ENCODE peak calls at places on chromosomes 1 and 21, in six cellular contexts. One of them, this sample, is unnamed.

GRCh38 chr1:197690074-197690473 is 85.2 kb downstream of the DENND1B start:
- DNase-seq in AG09309: no peak
- DNase-seq in esophagus muscularis mucosa: no peak
- DNase-seq in MM.1S: no peak
- DNase-seq in neural progenitor cell: no peak
- DNase-seq in coronary artery: no peak
- DNase-seq in this sample: no peak

GRCh38 chr1:111227434-111227833 is at the start of gene CHI3L2:
- DNase-seq in coronary artery: no peak
- DNase-seq in esophagus muscularis mucosa: no peak
- DNase-seq in AG09309: peak
- DNase-seq in neural progenitor cell: no peak
- DNase-seq in MM.1S: no peak
- DNase-seq in this sample: no peak

GRCh38 chr1:22889213-22889827 is 83.3 kb downstream of the LACTBL1 start:
- DNase-seq in AG09309: peak
- DNase-seq in neural progenitor cell: peak
- DNase-seq in esophagus muscularis mucosa: no peak
- DNase-seq in coronary artery: no peak
- DNase-seq in MM.1S: no peak
- DNase-seq in this sample: no peak

GRCh38 chr1:171833091-171833822 is 8.0 kb upstream of the DNM3 start:
- DNase-seq in coronary artery: no peak
- DNase-seq in esophagus muscularis mucosa: no peak
- DNase-seq in AG09309: no peak
- DNase-seq in MM.1S: no peak
- DNase-seq in neural progenitor cell: no peak
- DNase-seq in this sample: no peak

GRCh38 chr1:99180343-99180808 is 83.9 kb upstream of the PLPPR4 start:
- DNase-seq in neural progenitor cell: peak
- DNase-seq in AG09309: peak
- DNase-seq in coronary artery: no peak
- DNase-seq in MM.1S: peak
- DNase-seq in esophagus muscularis mucosa: no peak
- DNase-seq in this sample: peak

GRCh38 chr1:203121186-203122015 is 6.1 kb upstream of the ADORA1 start:
- DNase-seq in AG09309: no peak
- DNase-seq in MM.1S: no peak
- DNase-seq in coronary artery: peak
- DNase-seq in neural progenitor cell: no peak
- DNase-seq in esophagus muscularis mucosa: no peak
- DNase-seq in this sample: no peak

GRCh38 chr21:44938976-44939531 is 775 bp upstream of the SLX9 start:
- DNase-seq in MM.1S: no peak
- DNase-seq in neural progenitor cell: no peak
- DNase-seq in esophagus muscularis mucosa: no peak
- DNase-seq in coronary artery: no peak
- DNase-seq in AG09309: no peak
- DNase-seq in this sample: no peak

GRCh38 chr1:117802546-117803257 is 126.7 kb downstream of the GDAP2 start:
- DNase-seq in MM.1S: no peak
- DNase-seq in neural progenitor cell: no peak
- DNase-seq in esophagus muscularis mucosa: no peak
- DNase-seq in coronary artery: no peak
- DNase-seq in AG09309: no peak
- DNase-seq in this sample: no peak

GRCh38 chr1:107093385-107093784 is 36.9 kb downstream of the PRMT6 start:
- DNase-seq in neural progenitor cell: no peak
- DNase-seq in esophagus muscularis mucosa: no peak
- DNase-seq in coronary artery: no peak
- DNase-seq in MM.1S: no peak
- DNase-seq in AG09309: no peak
- DNase-seq in this sample: no peak

GRCh38 chr1:52633291-52633754 is 355 bp downstream of the SHISAL2A start:
- DNase-seq in AG09309: no peak
- DNase-seq in MM.1S: no peak
- DNase-seq in coronary artery: no peak
- DNase-seq in neural progenitor cell: peak
- DNase-seq in esophagus muscularis mucosa: no peak
- DNase-seq in this sample: peak

GRCh38 chr1:41371630-41372599 is 10.7 kb downstream of the FOXO6 start:
- DNase-seq in coronary artery: no peak
- DNase-seq in AG09309: no peak
- DNase-seq in esophagus muscularis mucosa: no peak
- DNase-seq in neural progenitor cell: peak
- DNase-seq in MM.1S: no peak
- DNase-seq in this sample: no peak

GRCh38 chr1:43359696-43360095 is 915 bp downstream of the CDC20 start:
- DNase-seq in MM.1S: no peak
- DNase-seq in AG09309: no peak
- DNase-seq in esophagus muscularis mucosa: no peak
- DNase-seq in coronary artery: no peak
- DNase-seq in neural progenitor cell: no peak
- DNase-seq in this sample: no peak

GRCh38 chr21:35713914-35714313 is 346.4 kb downstream of the SETD4 start:
- DNase-seq in coronary artery: no peak
- DNase-seq in MM.1S: no peak
- DNase-seq in AG09309: no peak
- DNase-seq in neural progenitor cell: no peak
- DNase-seq in esophagus muscularis mucosa: no peak
- DNase-seq in this sample: no peak

GRCh38 chr21:21612446-21612845 is 614.2 kb downstream of the NCAM2 start:
- DNase-seq in esophagus muscularis mucosa: no peak
- DNase-seq in coronary artery: no peak
- DNase-seq in MM.1S: no peak
- DNase-seq in AG09309: no peak
- DNase-seq in neural progenitor cell: peak
- DNase-seq in this sample: no peak

GRCh38 chr1:197170538-197170937 is 24.1 kb upstream of the ASPM start:
- DNase-seq in neural progenitor cell: no peak
- DNase-seq in esophagus muscularis mucosa: no peak
- DNase-seq in coronary artery: no peak
- DNase-seq in MM.1S: no peak
- DNase-seq in AG09309: no peak
- DNase-seq in this sample: no peak

GRCh38 chr21:42234464-42235241 is 15.7 kb downstream of the ABCG1 start:
- DNase-seq in MM.1S: peak
- DNase-seq in AG09309: no peak
- DNase-seq in neural progenitor cell: peak
- DNase-seq in coronary artery: no peak
- DNase-seq in esophagus muscularis mucosa: no peak
- DNase-seq in this sample: peak

GRCh38 chr1:41716188-41717130 is 202.3 kb downstream of the HIVEP3 start:
- DNase-seq in MM.1S: no peak
- DNase-seq in neural progenitor cell: no peak
- DNase-seq in AG09309: no peak
- DNase-seq in esophagus muscularis mucosa: no peak
- DNase-seq in coronary artery: no peak
- DNase-seq in this sample: no peak

GRCh38 chr21:26961704-26962103 is 5.2 kb downstream of the ADAMTS5 start:
- DNase-seq in esophagus muscularis mucosa: no peak
- DNase-seq in coronary artery: no peak
- DNase-seq in neural progenitor cell: peak
- DNase-seq in MM.1S: no peak
- DNase-seq in AG09309: no peak
- DNase-seq in this sample: no peak

GRCh38 chr1:156384007-156384406 is 15.0 kb downstream of the RHBG start:
- DNase-seq in esophagus muscularis mucosa: no peak
- DNase-seq in coronary artery: no peak
- DNase-seq in neural progenitor cell: no peak
- DNase-seq in MM.1S: no peak
- DNase-seq in AG09309: no peak
- DNase-seq in this sample: no peak

GRCh38 chr1:228901936-228902681 is 166.8 kb downstream of the RHOU start:
- DNase-seq in coronary artery: no peak
- DNase-seq in AG09309: no peak
- DNase-seq in neural progenitor cell: no peak
- DNase-seq in esophagus muscularis mucosa: peak
- DNase-seq in MM.1S: no peak
- DNase-seq in this sample: no peak

GRCh38 chr1:7989762-7990428 is 28.4 kb downstream of the PARK7 start:
- DNase-seq in coronary artery: no peak
- DNase-seq in esophagus muscularis mucosa: no peak
- DNase-seq in AG09309: no peak
- DNase-seq in MM.1S: no peak
- DNase-seq in neural progenitor cell: no peak
- DNase-seq in this sample: no peak

GRCh38 chr1:193754732-193755427 is 568.5 kb upstream of the B3GALT2 start:
- DNase-seq in esophagus muscularis mucosa: no peak
- DNase-seq in AG09309: no peak
- DNase-seq in neural progenitor cell: no peak
- DNase-seq in MM.1S: no peak
- DNase-seq in coronary artery: no peak
- DNase-seq in this sample: no peak
- TF ChIP-seq CTCF in esophagus muscularis mucosa: no peak
- TF ChIP-seq CTCF in AG09309: no peak
- TF ChIP-seq CTCF in neural progenitor cell: peak
- TF ChIP-seq CTCF in MM.1S: peak
- TF ChIP-seq CTCF in coronary artery: no peak
- TF ChIP-seq CTCF in this sample: no peak

GRCh38 chr1:30380625-30380984 is 342.8 kb downstream of the MATN1 start:
- DNase-seq in AG09309: no peak
- DNase-seq in esophagus muscularis mucosa: no peak
- DNase-seq in coronary artery: no peak
- DNase-seq in neural progenitor cell: no peak
- DNase-seq in MM.1S: no peak
- DNase-seq in this sample: no peak
- TF ChIP-seq CTCF in AG09309: no peak
- TF ChIP-seq CTCF in esophagus muscularis mucosa: no peak
- TF ChIP-seq CTCF in coronary artery: peak
- TF ChIP-seq CTCF in neural progenitor cell: no peak
- TF ChIP-seq CTCF in MM.1S: no peak
- TF ChIP-seq CTCF in this sample: no peak

GRCh38 chr1:220880367-220880680 is 1.1 kb downstream of the HLX start:
- DNase-seq in coronary artery: no peak
- DNase-seq in esophagus muscularis mucosa: peak
- DNase-seq in neural progenitor cell: no peak
- DNase-seq in MM.1S: no peak
- DNase-seq in AG09309: no peak
- DNase-seq in this sample: no peak

GRCh38 chr1:220879509-220880366 is 495 bp downstream of the HLX start:
- DNase-seq in coronary artery: no peak
- DNase-seq in esophagus muscularis mucosa: peak
- DNase-seq in neural progenitor cell: peak
- DNase-seq in AG09309: no peak
- DNase-seq in MM.1S: peak
- DNase-seq in this sample: peak

GRCh38 chr1:220880726-220881506 is 1.7 kb downstream of the HLX start:
- DNase-seq in esophagus muscularis mucosa: peak
- DNase-seq in AG09309: no peak
- DNase-seq in neural progenitor cell: peak
- DNase-seq in MM.1S: no peak
- DNase-seq in coronary artery: no peak
- DNase-seq in this sample: no peak

GRCh38 chr1:220884109-220884980 is 5.1 kb downstream of the HLX start:
- DNase-seq in coronary artery: no peak
- DNase-seq in neural progenitor cell: peak
- DNase-seq in MM.1S: no peak
- DNase-seq in esophagus muscularis mucosa: peak
- DNase-seq in AG09309: no peak
- DNase-seq in this sample: no peak

DNA sequence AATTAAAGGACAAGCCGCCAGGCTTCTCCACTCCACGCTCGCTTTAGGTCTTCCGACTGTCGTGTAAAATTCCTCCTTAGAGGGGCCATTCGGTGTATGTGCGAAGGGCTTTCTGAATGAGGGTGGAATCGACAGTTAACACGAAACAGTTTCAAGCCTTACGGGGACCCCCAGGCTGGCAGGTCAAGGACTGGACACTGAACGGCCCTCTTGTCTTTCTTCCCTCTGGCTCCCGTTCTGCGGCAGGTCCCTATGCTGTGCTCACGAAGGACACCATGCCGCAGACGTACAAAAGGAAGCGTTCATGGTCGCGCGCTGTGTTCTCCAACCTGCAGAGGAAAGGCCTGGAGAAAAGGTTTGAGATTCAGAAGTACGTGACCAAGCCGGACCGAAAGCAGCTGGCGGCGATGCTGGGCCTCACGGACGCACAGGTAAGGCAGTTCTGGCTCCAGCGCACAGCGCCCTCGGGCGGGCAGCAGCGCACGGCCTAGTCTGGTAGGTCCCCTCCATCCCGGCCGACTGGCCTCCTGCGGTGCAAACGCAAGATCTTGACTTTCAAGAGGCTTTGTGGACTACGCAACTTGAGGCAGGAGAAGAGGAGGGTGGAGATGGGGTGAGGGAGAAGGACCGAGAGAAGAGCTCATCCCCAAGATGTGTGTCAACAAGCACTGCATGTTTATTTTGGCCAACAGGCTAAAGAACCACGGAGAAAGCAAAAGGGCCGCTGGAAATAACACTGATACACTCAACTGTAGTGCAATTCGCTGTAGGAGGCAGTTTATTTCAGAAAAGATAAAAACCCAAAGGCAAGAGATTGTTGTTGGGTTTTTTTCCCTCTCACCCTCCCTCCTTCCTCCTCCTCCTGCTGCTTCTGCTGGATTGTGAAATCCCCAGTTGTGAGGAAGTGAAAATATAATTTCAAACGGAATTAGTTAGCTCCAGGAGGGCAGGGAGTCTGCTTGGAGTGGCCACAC is 3.0 kb downstream of the HLX start:
- DNase-seq in neural progenitor cell: peak
- DNase-seq in coronary artery: no peak
- DNase-seq in MM.1S: no peak
- DNase-seq in esophagus muscularis mucosa: peak
- DNase-seq in AG09309: no peak
- DNase-seq in this sample: no peak
- TF ChIP-seq CTCF in neural progenitor cell: peak
- TF ChIP-seq CTCF in coronary artery: no peak
- TF ChIP-seq CTCF in MM.1S: no peak
- TF ChIP-seq CTCF in esophagus muscularis mucosa: no peak
- TF ChIP-seq CTCF in AG09309: no peak
- TF ChIP-seq CTCF in this sample: no peak

DNA sequence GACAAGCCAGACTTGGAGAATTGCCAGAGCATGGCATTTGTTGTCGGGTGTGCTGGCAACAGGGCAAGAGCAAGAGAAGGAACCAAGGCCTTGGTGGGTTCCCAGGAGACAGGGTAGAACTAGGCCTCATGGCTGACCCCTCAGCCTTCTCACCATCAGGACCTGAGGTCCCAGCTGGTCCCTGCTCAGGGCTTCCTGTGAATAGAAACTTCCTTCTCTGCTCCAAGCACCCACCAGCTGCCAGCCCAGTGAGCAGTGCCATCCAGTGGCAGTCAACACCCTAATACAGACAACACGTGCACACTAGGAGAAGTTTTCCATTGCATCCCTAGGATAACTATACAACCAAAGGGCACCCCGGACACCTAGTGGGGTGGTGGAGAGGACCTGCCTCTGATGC is 22.8 kb downstream of the S100A6 start:
- DNase-seq in neural progenitor cell: no peak
- DNase-seq in esophagus muscularis mucosa: no peak
- DNase-seq in AG09309: no peak
- DNase-seq in coronary artery: peak
- DNase-seq in MM.1S: no peak
- DNase-seq in this sample: no peak
- TF ChIP-seq CTCF in neural progenitor cell: peak
- TF ChIP-seq CTCF in esophagus muscularis mucosa: no peak
- TF ChIP-seq CTCF in AG09309: no peak
- TF ChIP-seq CTCF in coronary artery: no peak
- TF ChIP-seq CTCF in MM.1S: no peak
- TF ChIP-seq CTCF in this sample: no peak